ENCODE peak calls at places on chromosomes 6 and 20, in four cellular contexts. I is SK-N-SH, Q is GM12878, D is K562. Z is an unnamed sample.

GRCh38 chr6:78810146-78810545 is 57.2 kb upstream of the IRAK1BP1 start:
- DNase-seq in I (peak), Q (no peak), D (peak), Z (peak)

GRCh38 chr6:151101811-151102694 is 137.7 kb upstream of the AKAP12 start:
- DNase-seq in D (no peak), Q (no peak), I (no peak), Z (no peak)

GRCh38 chr20:49696594-49696993 is 17.1 kb downstream of the B4GALT5 start:
- DNase-seq in D (no peak), I (no peak), Q (no peak), Z (no peak)

GRCh38 chr6:104326173-104327001 is 533.3 kb downstream of the HACE1 start:
- DNase-seq in I (no peak), D (peak), Q (no peak), Z (no peak)

GRCh38 chr20:38242848-38243449 is 17.6 kb downstream of the KIAA1755 start:
- DNase-seq in I (peak), D (peak), Q (no peak), Z (peak)

GRCh38 chr20:35226775-35227681 is 538 bp downstream of the MMP24 start:
- DNase-seq in I (peak), Q (no peak), D (peak), Z (peak)

GRCh38 chr6:13708679-13709261 is 2.9 kb downstream of the RANBP9 start:
- DNase-seq in Q (no peak), I (no peak), D (peak), Z (no peak)

GRCh38 chr6:51292659-51293058 is 474.0 kb downstream of the TFAP2B start:
- DNase-seq in Q (no peak), I (no peak), D (no peak), Z (no peak)

GRCh38 chr6:148624025-148624424 is 122.8 kb upstream of the UST start:
- DNase-seq in Q (no peak), I (no peak), D (no peak), Z (no peak)

DNA sequence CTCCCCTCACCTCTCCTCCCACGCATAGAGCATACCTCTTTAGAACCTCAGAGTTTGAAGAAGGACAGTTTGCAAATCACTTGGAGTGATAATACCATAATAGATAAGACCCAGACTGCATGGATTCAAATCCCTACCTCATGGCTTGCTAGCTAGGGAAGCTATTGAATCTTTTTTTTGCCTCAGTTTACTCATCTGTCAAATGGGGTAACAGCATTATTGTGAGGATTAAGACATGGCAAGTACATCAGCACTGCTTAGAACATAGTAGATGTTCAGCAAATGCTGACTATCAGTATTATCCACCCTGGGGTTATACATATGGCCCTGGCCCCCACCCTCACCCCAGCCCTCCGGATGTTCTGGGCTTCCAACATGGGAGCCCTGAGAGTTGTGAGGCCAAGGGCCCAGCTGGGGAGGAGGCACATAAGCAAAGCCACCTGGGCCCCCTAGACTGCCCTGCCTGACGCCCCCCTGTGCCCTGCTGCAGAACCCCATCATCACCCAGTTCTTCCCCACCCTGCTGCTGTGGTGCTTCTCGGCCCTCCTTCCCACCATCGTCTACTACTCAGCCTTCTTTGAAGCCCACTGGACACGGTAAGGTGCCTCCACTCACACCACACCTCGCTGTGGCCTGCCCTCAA is 9.1 kb upstream of the CAPN11 start:
- DNase-seq in I (no peak), Q (no peak), D (no peak), Z (no peak)
- TF ChIP-seq RFX5 in I (no peak), Q (no peak), D (no peak), Z (no peak)

DNA sequence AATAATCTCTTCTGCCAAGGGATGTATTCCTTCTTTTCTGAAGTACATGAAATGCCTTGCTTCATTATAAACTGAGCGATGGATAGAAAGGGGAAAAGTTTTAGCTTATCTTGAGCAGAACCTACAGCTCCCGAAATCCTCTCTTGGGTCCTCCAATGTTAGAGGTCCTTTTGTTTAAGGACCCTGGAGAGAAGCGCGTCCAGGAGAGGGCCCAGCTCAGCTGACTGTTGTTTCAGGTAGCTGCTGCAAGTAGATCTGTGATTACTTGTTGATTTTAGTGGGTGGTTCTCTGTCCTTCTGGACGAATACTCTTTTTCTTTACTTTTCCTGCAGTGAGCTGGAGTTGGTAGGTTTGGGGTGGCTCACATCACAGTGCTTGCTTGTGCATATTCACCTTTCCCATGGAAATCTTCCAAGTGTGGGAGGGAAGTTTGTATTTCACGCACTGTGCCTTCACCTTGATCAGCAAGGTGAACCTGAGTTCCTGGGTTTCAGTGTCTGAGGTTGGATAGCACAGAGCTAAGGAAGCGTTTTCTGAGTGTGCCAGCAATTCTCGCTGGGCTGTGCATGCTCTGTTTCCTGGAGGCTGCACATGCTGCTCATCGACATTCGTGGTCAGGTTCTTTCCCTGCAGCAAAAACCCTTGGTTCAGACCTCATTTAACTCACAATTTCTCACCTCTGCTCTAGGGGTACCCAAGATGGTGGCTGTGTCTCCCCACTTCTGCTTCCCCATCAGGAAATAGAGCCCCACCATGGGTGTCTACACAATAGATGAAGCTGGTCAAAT is 176.3 kb downstream of the JARID2 start:
- DNase-seq in D (no peak), I (no peak), Q (no peak), Z (no peak)
- TF ChIP-seq YY1 in D (no peak), I (no peak), Q (peak), Z (no peak)

DNA sequence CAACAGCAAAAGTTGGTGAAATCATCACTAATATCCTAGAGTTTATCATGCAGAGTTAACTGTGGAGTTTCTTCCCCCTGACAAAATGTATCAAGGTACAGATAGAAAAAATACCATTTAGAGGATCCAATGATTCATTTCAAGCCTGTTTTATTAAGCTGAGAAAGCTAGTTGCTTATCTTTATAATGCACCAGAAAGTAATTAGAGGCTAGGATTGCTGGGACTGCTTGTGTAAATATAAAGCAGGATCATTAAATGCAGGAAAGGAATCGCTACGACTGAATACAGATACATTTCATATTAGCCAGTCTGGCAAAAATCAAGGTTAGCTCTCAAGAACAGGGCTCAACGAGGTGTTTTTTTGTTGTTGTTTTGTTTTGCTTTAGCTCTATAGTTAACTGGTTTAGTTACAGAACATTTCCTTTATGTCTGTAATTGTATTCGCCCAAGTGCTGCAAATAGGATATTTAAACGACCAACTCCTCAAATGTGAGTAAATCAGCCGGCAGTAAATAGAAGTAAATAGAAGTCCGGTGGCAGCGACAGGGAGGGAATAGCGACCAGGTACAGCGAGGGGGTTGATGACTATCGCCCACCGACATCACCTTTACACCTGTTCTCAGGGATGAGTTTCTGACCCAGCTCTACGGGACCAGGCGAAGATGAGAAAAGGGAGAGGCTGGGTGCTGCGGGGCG is 742 bp downstream of the UBE2J1 start:
- DNase-seq in Q (no peak), I (peak), D (no peak), Z (no peak)
- TF ChIP-seq MXI1 in Q (no peak), I (no peak), D (no peak), Z (no peak)

GRCh38 chr6:30635834-30636233 is 9.2 kb downstream of the ATAT1 start:
- DNase-seq in D (no peak), I (no peak), Q (no peak), Z (no peak)
- TF ChIP-seq RFX5 in D (no peak), I (no peak), Q (no peak), Z (no peak)

DNA sequence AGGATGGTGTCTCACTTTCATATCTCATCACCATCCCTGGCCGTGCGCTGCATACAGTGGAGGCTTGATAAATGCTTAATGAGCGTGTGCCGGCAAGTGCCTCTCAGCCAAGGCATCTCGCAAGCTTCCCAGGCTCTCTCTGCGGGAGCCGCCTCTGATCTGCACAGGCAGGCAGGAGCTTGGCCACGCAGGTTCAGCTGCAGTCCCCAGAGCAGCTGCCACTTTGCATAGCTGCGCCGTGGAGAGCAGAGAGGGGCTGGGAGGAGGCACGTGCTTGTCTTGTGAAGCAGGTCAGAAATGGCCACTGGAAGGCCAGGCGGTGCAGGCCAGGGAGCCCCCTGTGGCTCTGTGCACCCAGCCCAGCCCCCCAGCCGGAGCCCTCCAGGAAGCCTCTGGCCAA is 376.8 kb downstream of the CDH4 start:
- DNase-seq in I (peak), Q (no peak), D (no peak), Z (no peak)
- TF ChIP-seq YY1 in I (no peak), Q (no peak), D (no peak), Z (no peak)

GRCh38 chr6:110389689-110390382 is 25.5 kb downstream of the DDO start:
- DNase-seq in D (peak), I (no peak), Q (no peak), Z (no peak)
- TF ChIP-seq MXI1 in D (no peak), I (no peak), Q (no peak), Z (no peak)

GRCh38 chr6:27630727-27631613 is 158.1 kb upstream of the ZNF184 start:
- DNase-seq in D (peak), Q (peak), I (peak), Z (peak)
- TF ChIP-seq RFX5 in D (peak), Q (no peak), I (no peak), Z (no peak)

DNA sequence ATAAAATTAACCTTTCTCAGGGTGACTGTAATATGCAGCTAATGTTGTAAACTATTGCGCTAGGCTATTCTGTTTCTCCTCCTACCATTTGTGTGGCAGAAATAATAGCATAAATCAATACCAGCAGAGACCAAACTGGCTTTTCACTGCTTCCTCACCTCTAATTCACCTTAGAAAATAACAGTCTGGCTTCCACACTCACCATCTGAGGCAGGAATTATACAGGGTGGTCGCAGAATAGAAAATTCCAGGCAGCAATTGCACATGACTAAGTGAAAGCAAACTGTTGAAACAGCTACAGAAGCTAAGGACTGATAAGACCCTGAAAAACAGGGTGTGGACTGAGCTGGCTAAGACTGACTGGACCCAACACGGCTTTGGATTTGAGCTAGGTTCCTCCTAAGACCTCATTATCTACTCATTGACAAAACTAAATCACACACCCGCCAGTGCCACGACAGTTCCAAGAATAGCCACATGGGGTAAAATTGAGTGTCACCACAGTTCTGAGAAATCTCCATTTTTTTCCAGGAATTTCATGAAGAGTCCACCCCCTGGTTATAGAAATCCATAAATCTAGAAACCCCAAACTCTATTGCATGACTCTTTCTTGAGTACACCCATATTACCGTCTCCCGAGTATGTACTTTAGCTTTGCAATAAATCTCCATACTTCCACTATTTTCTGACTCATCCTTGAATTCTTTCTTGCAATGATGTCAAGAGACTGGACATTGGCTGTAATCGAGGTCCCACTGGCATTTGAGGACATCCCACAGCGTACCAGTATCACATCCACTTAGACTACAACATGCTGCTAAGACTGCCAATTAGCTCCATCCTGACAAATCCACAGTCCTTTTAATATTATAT is 60.9 kb upstream of the KCNQ5 start:
- DNase-seq in D (peak), I (peak), Q (no peak), Z (no peak)
- TF ChIP-seq YY1 in D (no peak), I (no peak), Q (no peak), Z (no peak)